ENCODE peak calls at places on chromosomes 2 and 18, in eight cellular contexts. T, A, D, X, P, F, I and G are unnamed samples.

GRCh38 chr18:5416112-5416511 is 120.6 kb upstream of the ZBTB14 start:
- DNase-seq in T (no peak), A (no peak), D (no peak), X (no peak), P (no peak), F (no peak), I (no peak), G (no peak)

GRCh38 chr2:175600024-175600831 is 401.8 kb downstream of the LNPK start:
- DNase-seq in T (no peak), A (no peak), D (no peak), X (peak), P (no peak), F (no peak), I (no peak), G (no peak)

GRCh38 chr2:149329470-149330126 is 789 bp upstream of the LYPD6 start:
- DNase-seq in T (no peak), A (peak), D (peak), X (peak), P (peak), F (peak), I (peak), G (peak)

GRCh38 chr2:151238527-151239487 is 22.9 kb downstream of the RBM43 start:
- DNase-seq in T (no peak), A (peak), D (peak), X (peak), P (peak), F (peak), I (peak), G (peak)

GRCh38 chr2:164881524-164881923 is 39.9 kb upstream of the COBLL1 start:
- DNase-seq in T (no peak), A (no peak), D (no peak), X (no peak), P (no peak), F (no peak), I (no peak), G (no peak)

GRCh38 chr2:71603851-71604708 is 150.7 kb downstream of the DYSF start:
- DNase-seq in T (no peak), A (no peak), D (peak), X (peak), P (no peak), F (peak), I (peak), G (no peak)

GRCh38 chr2:46179037-46179621 is 118.1 kb upstream of the EPAS1 start:
- DNase-seq in T (no peak), A (peak), D (no peak), X (peak), P (peak), F (peak), I (peak), G (peak)

GRCh38 chr2:50491541-50492114 is 540.3 kb downstream of the NRXN1 start:
- DNase-seq in T (no peak), A (peak), D (no peak), X (no peak), P (no peak), F (peak), I (no peak), G (no peak)

GRCh38 chr2:217983276-217984233 is 19.2 kb downstream of the TNS1 start:
- DNase-seq in T (no peak), A (no peak), D (no peak), X (no peak), P (no peak), F (no peak), I (no peak), G (no peak)

GRCh38 chr18:10949655-10950054 is 199.7 kb downstream of the PIEZO2 start:
- DNase-seq in T (no peak), A (no peak), D (no peak), X (no peak), P (no peak), F (no peak), I (no peak), G (no peak)

GRCh38 chr2:7121851-7122250 is 204.6 kb downstream of the RNF144A start:
- DNase-seq in T (no peak), A (no peak), D (no peak), X (no peak), P (no peak), F (no peak), I (no peak), G (no peak)

GRCh38 chr2:12282780-12283695 is 433.7 kb upstream of the TRIB2 start:
- DNase-seq in T (no peak), A (no peak), D (no peak), X (no peak), P (no peak), F (no peak), I (no peak), G (no peak)

GRCh38 chr2:186716899-186717811 is 23.3 kb downstream of the FAM171B start:
- DNase-seq in T (no peak), A (no peak), D (no peak), X (no peak), P (no peak), F (no peak), I (no peak), G (no peak)

GRCh38 chr2:55159037-55159651 is 72.9 kb downstream of the CLHC1 start:
- DNase-seq in T (no peak), A (no peak), D (peak), X (peak), P (no peak), F (no peak), I (peak), G (peak)

GRCh38 chr2:3738454-3738853 is 35.1 kb downstream of the DCDC2C start:
- DNase-seq in T (no peak), A (no peak), D (no peak), X (no peak), P (no peak), F (peak), I (no peak), G (no peak)

GRCh38 chr2:110157153-110157793 is 41.7 kb upstream of the MALL start:
- DNase-seq in T (no peak), A (peak), D (no peak), X (no peak), P (peak), F (no peak), I (no peak), G (peak)

GRCh38 chr18:421236-422155 is 79.0 kb downstream of the COLEC12 start:
- DNase-seq in T (no peak), A (no peak), D (no peak), X (no peak), P (no peak), F (no peak), I (no peak), G (no peak)

GRCh38 chr18:27942706-27943105 is 234.2 kb downstream of the CDH2 start:
- DNase-seq in T (no peak), A (no peak), D (no peak), X (no peak), P (peak), F (no peak), I (no peak), G (no peak)

GRCh38 chr18:67672719-67673118 is 156.2 kb upstream of the DSEL start:
- DNase-seq in T (no peak), A (no peak), D (no peak), X (no peak), P (no peak), F (no peak), I (no peak), G (no peak)

GRCh38 chr2:116776556-116776955 is 1037.9 kb upstream of the DDX18 start:
- DNase-seq in T (no peak), A (no peak), D (no peak), X (no peak), P (no peak), F (no peak), I (no peak), G (no peak)

GRCh38 chr2:214536625-214537024 is 125.8 kb downstream of the VWC2L start:
- DNase-seq in T (no peak), A (no peak), D (no peak), X (no peak), P (no peak), F (no peak), I (no peak), G (no peak)

GRCh38 chr18:52422985-52423601 is 83.1 kb downstream of the DCC start:
- DNase-seq in T (no peak), A (no peak), D (no peak), X (no peak), P (no peak), F (no peak), I (no peak), G (no peak)

GRCh38 chr2:28342081-28342967 is 50.3 kb upstream of the FOSL2 start:
- DNase-seq in T (no peak), A (peak), D (peak), X (peak), P (no peak), F (no peak), I (peak), G (peak)

GRCh38 chr2:100623033-100623715 is 60.4 kb downstream of the PDCL3 start:
- DNase-seq in T (no peak), A (no peak), D (no peak), X (no peak), P (no peak), F (no peak), I (no peak), G (no peak)

GRCh38 chr2:99467390-99467789 is 22.4 kb downstream of the REV1 start:
- DNase-seq in T (no peak), A (no peak), D (no peak), X (no peak), P (no peak), F (no peak), I (no peak), G (no peak)

GRCh38 chr2:98063289-98063688 is 23.7 kb upstream of the VWA3B start:
- DNase-seq in T (no peak), A (no peak), D (no peak), X (no peak), P (no peak), F (peak), I (no peak), G (no peak)

GRCh38 chr2:121634354-121635307 is 14.6 kb downstream of the CLASP1 start:
- DNase-seq in T (no peak), A (no peak), D (no peak), X (no peak), P (peak), F (no peak), I (no peak), G (no peak)

GRCh38 chr2:224039080-224039769 is at the start of gene SERPINE2:
- DNase-seq in T (no peak), A (peak), D (no peak), X (peak), P (peak), F (peak), I (peak), G (peak)

GRCh38 chr2:229852565-229852964 is 69.2 kb downstream of the TRIP12 start:
- DNase-seq in T (no peak), A (peak), D (no peak), X (no peak), P (no peak), F (no peak), I (no peak), G (no peak)

GRCh38 chr2:94956797-94957391 is 68.6 kb upstream of the MAL start:
- DNase-seq in T (no peak), A (peak), D (no peak), X (no peak), P (peak), F (peak), I (no peak), G (peak)

GRCh38 chr18:7958081-7958896 is 391.2 kb downstream of the PTPRM start:
- DNase-seq in T (no peak), A (no peak), D (no peak), X (no peak), P (no peak), F (no peak), I (no peak), G (no peak)

GRCh38 chr2:38215511-38215910 is 139.6 kb upstream of the CYP1B1 start:
- DNase-seq in T (no peak), A (no peak), D (no peak), X (no peak), P (no peak), F (no peak), I (no peak), G (no peak)

GRCh38 chr2:10891391-10891790 is 20.3 kb upstream of the KCNF1 start:
- DNase-seq in T (no peak), A (no peak), D (no peak), X (no peak), P (no peak), F (peak), I (no peak), G (no peak)

GRCh38 chr2:96681540-96681939 is 39.0 kb downstream of the FER1L5 start:
- DNase-seq in T (no peak), A (no peak), D (no peak), X (no peak), P (no peak), F (no peak), I (no peak), G (no peak)

GRCh38 chr2:7031424-7032245 is 114.4 kb downstream of the RNF144A start:
- DNase-seq in T (no peak), A (peak), D (peak), X (peak), P (peak), F (no peak), I (peak), G (no peak)

GRCh38 chr2:37711308-37711731 is 39.9 kb upstream of the CDC42EP3 start:
- DNase-seq in T (peak), A (peak), D (peak), X (no peak), P (peak), F (peak), I (no peak), G (no peak)

DNA sequence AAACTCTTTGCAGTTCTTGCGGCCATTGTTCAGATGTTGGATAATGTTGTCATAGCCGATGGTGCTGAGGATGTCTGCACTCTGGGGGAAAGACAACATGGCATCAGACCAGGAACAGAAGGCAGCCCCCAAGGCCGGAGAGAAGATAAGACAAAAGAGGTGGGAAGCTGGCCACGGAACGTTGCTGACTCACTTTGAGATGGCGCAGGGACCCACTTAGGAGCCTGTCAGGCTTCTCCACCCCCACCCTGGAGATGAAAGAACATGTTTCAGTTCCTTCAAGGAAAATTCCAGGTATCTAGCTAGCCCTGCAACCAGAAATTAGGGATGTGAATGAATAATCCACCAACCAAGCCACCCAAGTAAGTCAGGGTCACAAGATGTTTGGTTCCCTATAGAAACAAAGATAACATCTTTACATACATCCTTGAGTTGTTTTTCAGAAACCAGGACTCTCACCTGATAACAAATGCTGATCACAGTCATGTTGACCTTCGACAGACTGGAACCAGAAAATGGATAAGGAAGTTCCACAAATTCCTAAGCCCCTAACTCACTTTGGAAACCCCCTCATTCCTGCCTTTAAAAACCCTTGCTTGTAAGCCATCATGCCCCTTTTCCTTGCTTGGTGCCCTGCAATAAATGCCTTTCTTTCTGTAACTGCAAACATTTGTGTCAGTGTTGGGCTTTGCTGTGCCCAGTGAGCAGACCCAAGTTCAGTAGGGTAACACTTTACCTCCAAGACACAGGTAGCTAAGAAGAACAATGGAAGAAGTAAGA is 31.9 kb downstream of the PSTPIP2 start:
- DNase-seq in T (no peak), A (no peak), D (no peak), X (no peak), P (no peak), F (no peak), I (no peak), G (no peak)
- TF ChIP-seq CTCF in T (no peak), A (no peak), D (no peak), X (no peak), P (no peak), F (no peak), I (no peak), G (no peak)

DNA sequence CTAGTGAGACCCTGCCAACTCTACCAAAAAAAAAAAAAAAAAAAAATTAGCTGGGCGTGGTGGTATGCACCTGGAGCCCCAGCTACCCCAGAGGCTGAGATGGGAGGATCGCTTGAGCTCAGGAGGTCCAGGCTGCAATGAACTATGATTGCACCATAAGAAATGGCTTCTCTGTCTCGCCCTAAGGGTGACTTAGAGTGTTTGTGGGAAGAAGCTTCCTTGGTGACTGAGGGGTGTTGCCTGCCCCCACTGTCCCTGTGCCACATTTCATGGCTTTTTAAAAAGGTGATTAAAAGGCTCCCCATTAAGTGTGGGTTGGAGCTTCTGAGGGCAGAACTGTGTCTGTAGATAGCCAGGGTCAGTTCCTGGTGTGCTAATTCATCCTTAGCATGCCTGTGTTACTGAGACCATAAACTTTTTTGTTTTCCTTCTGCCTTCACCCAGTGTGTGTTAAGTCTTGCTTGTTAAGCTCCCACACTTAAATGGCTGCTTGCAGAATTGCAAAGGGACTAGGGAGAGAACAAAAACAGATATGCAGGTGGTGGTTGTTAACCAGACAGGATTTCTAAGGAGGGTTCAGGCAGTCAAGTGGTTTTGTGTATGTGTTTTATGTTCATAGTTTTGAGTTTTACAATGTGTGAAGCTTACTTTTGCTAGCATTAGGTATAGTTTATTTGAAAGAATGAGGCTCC is 14.3 kb downstream of the CERS6 start:
- DNase-seq in T (no peak), A (no peak), D (no peak), X (no peak), P (no peak), F (no peak), I (no peak), G (no peak)
- H3K27ac ChIP-seq in T (no peak), A (peak), D (no peak), X (no peak), P (no peak), F (peak), I (peak), G (peak)

GRCh38 chr18:80154293-80154692 is 45.2 kb downstream of the ADNP2 start:
- DNase-seq in T (no peak), A (no peak), D (no peak), X (no peak), P (no peak), F (peak), I (no peak), G (no peak)
- TF ChIP-seq CTCF in T (peak), A (peak), D (peak), X (peak), P (no peak), F (peak), I (no peak), G (no peak)

DNA sequence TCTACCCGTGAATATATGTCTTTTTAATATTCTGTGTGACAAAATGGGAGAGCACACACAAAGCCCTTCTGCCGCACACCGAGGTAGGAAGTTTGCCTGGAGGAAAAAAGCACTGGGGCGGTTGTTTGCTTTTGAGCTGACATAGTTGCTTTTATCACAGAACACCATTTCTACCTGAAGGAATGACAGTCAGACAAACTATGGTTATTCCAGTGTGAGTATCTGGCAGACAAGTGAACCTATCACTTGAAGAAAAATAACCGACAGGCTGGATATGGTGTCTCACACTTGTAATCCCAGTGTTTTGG is 67.6 kb upstream of the SERTAD2 start:
- DNase-seq in T (no peak), A (no peak), D (no peak), X (no peak), P (no peak), F (no peak), I (no peak), G (no peak)
- H3K27ac ChIP-seq in T (no peak), A (no peak), D (no peak), X (no peak), P (no peak), F (peak), I (no peak), G (no peak)

DNA sequence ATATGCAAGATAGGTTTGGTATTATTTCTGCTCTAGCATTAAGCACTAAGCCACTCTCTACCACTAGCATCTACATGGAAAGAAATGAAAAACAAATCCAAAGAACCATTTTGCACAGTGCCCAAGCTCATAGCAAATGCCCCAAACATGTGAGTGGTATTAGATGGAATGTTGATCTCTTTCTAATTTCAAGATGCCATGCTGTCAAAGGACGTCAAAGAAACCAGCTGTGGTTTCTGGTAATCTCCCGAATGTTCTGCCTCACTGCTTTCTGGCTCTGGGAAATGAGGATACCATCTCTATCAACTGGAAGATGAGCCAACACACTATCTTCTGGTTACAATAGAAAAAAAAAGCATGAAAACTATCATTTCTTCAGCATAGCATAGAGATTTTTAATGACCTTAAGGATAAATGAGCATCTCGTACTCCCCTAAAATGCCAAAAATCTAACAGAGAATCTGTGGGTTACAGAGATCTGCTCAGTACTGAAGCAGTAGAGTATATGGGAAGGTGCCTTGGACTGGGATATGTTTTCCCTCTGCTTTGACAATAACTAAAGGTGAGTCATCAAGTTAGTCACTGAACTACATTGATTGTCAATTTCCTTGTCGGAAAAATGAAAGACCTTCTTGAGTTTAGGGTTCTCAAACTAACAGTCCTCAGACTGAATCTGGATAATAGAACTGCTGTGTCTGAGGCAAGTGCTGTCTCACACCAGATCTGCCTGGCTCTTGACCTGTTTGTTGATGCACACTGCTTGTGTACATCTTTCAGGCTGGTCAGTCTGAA is 244.8 kb upstream of the NCKAP5 start:
- DNase-seq in T (no peak), A (no peak), D (no peak), X (no peak), P (no peak), F (no peak), I (no peak), G (no peak)
- TF ChIP-seq CTCF in T (no peak), A (no peak), D (no peak), X (no peak), P (no peak), F (no peak), I (no peak), G (no peak)

GRCh38 chr2:222572264-222572721 is 83.6 kb downstream of the FARSB start:
- DNase-seq in T (no peak), A (no peak), D (no peak), X (no peak), P (peak), F (no peak), I (no peak), G (no peak)
- H3K27ac ChIP-seq in T (no peak), A (peak), D (no peak), X (peak), P (peak), F (no peak), I (peak), G (peak)

DNA sequence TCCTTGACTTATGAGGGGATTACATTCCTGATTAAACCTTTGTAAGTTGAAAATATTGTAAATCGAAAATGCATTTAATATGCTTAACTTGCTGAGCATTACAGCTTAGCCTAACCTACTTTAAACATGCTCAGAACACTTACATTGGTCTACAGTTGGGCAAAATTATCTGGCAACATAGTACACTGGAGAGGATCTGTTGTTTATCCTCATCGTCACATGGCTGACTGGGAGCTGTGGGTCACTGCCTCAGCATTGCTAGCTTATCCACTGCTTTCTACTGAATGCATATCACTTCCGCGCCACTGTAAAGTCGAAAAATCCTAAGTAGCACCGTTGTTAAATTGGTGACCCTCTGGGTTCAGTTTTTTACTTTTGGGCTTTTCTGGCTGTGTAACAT is 13.7 kb downstream of the PMS1 start:
- DNase-seq in T (no peak), A (no peak), D (no peak), X (no peak), P (no peak), F (no peak), I (no peak), G (no peak)
- TF ChIP-seq CTCF in T (no peak), A (no peak), D (no peak), X (no peak), P (no peak), F (no peak), I (no peak), G (no peak)